ENCODE peak calls at places on chromosomes 4 and X, in six cellular contexts. S, B, C, L, X and Z are unnamed samples.

GRCh38 chr4:37595875-37596402 is 90.2 kb downstream of the RELL1 start:
- DNase-seq in S (no peak), B (no peak), C (no peak), L (no peak), X (no peak), Z (no peak)

GRCh38 chr4:147447820-147448219 is 33.1 kb upstream of the EDNRA start:
- DNase-seq in S (no peak), B (no peak), C (no peak), L (no peak), X (no peak), Z (no peak)

GRCh38 chr4:153204247-153205027 is at the start of gene TRIM2:
- DNase-seq in S (peak), B (no peak), C (no peak), L (peak), X (no peak), Z (peak)

GRCh38 chrX:20061869-20062254 is 54.8 kb downstream of the MAP7D2 start:
- DNase-seq in S (no peak), B (no peak), C (no peak), L (no peak), X (no peak), Z (peak)

GRCh38 chr4:2251073-2251794 is 9.3 kb upstream of the HAUS3 start:
- DNase-seq in S (peak), B (peak), C (no peak), L (no peak), X (no peak), Z (no peak)

GRCh38 chr4:1869530-1870327 is 1.5 kb upstream of the NSD2 start:
- DNase-seq in S (no peak), B (no peak), C (no peak), L (no peak), X (no peak), Z (no peak)

GRCh38 chr4:39118034-39118658 is 56.1 kb downstream of the KLHL5 start:
- DNase-seq in S (no peak), B (peak), C (no peak), L (no peak), X (no peak), Z (no peak)

GRCh38 chrX:44202596-44202995 is 140.9 kb downstream of the EFHC2 start:
- DNase-seq in S (no peak), B (no peak), C (no peak), L (no peak), X (no peak), Z (no peak)

GRCh38 chrX:2640436-2641150 is 50.5 kb upstream of the CD99 start:
- DNase-seq in S (no peak), B (no peak), C (no peak), L (no peak), X (no peak), Z (no peak)

GRCh38 chr4:3485011-3485881 is 22.1 kb downstream of the DOK7 start:
- DNase-seq in S (peak), B (no peak), C (no peak), L (peak), X (no peak), Z (no peak)

GRCh38 chrX:14697453-14697852 is 168.1 kb downstream of the GLRA2 start:
- DNase-seq in S (peak), B (peak), C (no peak), L (peak), X (no peak), Z (no peak)

GRCh38 chrX:27728291-27728690 is 79.5 kb upstream of the MAGEB10 start:
- DNase-seq in S (no peak), B (no peak), C (peak), L (no peak), X (peak), Z (no peak)

GRCh38 chr4:182493377-182493776 is 250.2 kb downstream of the TENM3 start:
- DNase-seq in S (no peak), B (no peak), C (no peak), L (no peak), X (no peak), Z (no peak)

GRCh38 chr4:15695240-15695699 is 7.6 kb upstream of the BST1 start:
- DNase-seq in S (no peak), B (no peak), C (peak), L (peak), X (peak), Z (peak)

GRCh38 chr4:93334003-93334402 is 494.6 kb upstream of the ATOH1 start:
- DNase-seq in S (no peak), B (no peak), C (no peak), L (no peak), X (no peak), Z (no peak)

GRCh38 chr4:88630756-88631155 is 38.5 kb downstream of the HERC3 start:
- DNase-seq in S (no peak), B (no peak), C (no peak), L (no peak), X (no peak), Z (peak)

GRCh38 chrX:39205467-39205866 is 404.2 kb downstream of the MID1IP1 start:
- DNase-seq in S (no peak), B (no peak), C (no peak), L (no peak), X (no peak), Z (no peak)